ENCODE peak calls at places on chromosome 5, in ten cellular contexts. E is nephron progenitor cell; K is endodermal cell; W is type B pancreatic cell; G is CD4-positive, alpha-beta T cell; N is CD8-positive, alpha-beta T cell; Z is CD14-positive monocyte; C is A549; S is left ventricle myocardium inferior; I is fibroblast of the aortic adventitia. Y is an unnamed sample.

GRCh38 chr5:51518607-51519006 is 135.4 kb downstream of the ISL1 start:
- DNase-seq in E (no peak), K (no peak), W (no peak), G (no peak), N (no peak), Z (no peak), C (no peak), S (no peak), I (no peak), Y (no peak)

GRCh38 chr5:8839361-8840055 is 706.4 kb downstream of the SEMA5A start:
- DNase-seq in E (no peak), K (no peak), W (no peak), G (no peak), N (no peak), Z (no peak), C (no peak), S (no peak), I (no peak), Y (no peak)

GRCh38 chr5:97764700-97765099 is 581.7 kb upstream of the RIOK2 start:
- DNase-seq in E (no peak), K (no peak), W (no peak), G (no peak), N (no peak), Z (no peak), C (no peak), S (no peak), I (peak), Y (no peak)

GRCh38 chr5:43428034-43428712 is 16.0 kb upstream of the CCL28 start:
- DNase-seq in E (no peak), K (no peak), W (no peak), G (no peak), N (no peak), Z (no peak), C (no peak), S (no peak), I (peak), Y (no peak)

GRCh38 chr5:83745821-83746220 is 25.2 kb upstream of the HAPLN1 start:
- DNase-seq in E (no peak), K (no peak), W (no peak), G (no peak), N (no peak), Z (no peak), C (no peak), S (no peak), I (no peak), Y (no peak)

GRCh38 chr5:75192264-75192663 is 44.4 kb downstream of the ANKRD31 start:
- DNase-seq in E (no peak), K (no peak), W (no peak), G (no peak), N (no peak), Z (no peak), C (no peak), S (no peak), I (no peak), Y (no peak)

GRCh38 chr5:153489611-153490010 is 859 bp upstream of the GRIA1 start:
- DNase-seq in E (no peak), K (no peak), W (no peak), G (no peak), N (no peak), Z (no peak), C (no peak), S (no peak), I (no peak), Y (no peak)

GRCh38 chr5:2701592-2701991 is 49.9 kb downstream of the IRX2 start:
- DNase-seq in E (no peak), K (peak), W (no peak), G (no peak), N (no peak), Z (no peak), C (no peak), S (no peak), I (no peak), Y (no peak)

GRCh38 chr5:173313311-173313710 is 14.9 kb downstream of the STC2 start:
- DNase-seq in E (no peak), K (no peak), W (no peak), G (no peak), N (no peak), Z (no peak), C (no peak), S (no peak), I (peak), Y (no peak)

GRCh38 chr5:174511711-174512253 is 212.6 kb upstream of the MSX2 start:
- DNase-seq in E (no peak), K (no peak), W (no peak), G (no peak), N (no peak), Z (no peak), C (no peak), S (no peak), I (peak), Y (no peak)

GRCh38 chr5:98349251-98349989 is 424.0 kb upstream of the RGMB start:
- DNase-seq in E (no peak), K (peak), W (no peak), G (no peak), N (no peak), Z (no peak), C (no peak), S (no peak), I (peak), Y (no peak)

GRCh38 chr5:120134944-120135343 is 329.2 kb upstream of the PRR16 start:
- DNase-seq in E (no peak), K (no peak), W (no peak), G (no peak), N (no peak), Z (no peak), C (no peak), S (no peak), I (no peak), Y (no peak)

GRCh38 chr5:163504091-163504931 is 1.1 kb upstream of the MAT2B start:
- DNase-seq in E (peak), K (peak), W (no peak), G (no peak), N (peak), Z (peak), C (no peak), S (peak), I (peak), Y (no peak)

GRCh38 chr5:137604348-137605095 is 105.4 kb upstream of the SPOCK1 start:
- DNase-seq in E (no peak), K (peak), W (peak), G (no peak), N (no peak), Z (no peak), C (no peak), S (no peak), I (no peak), Y (no peak)

GRCh38 chr5:116576043-116576713 is 1.6 kb upstream of the SEMA6A start:
- DNase-seq in E (peak), K (peak), W (peak), G (no peak), N (no peak), Z (no peak), C (peak), S (peak), I (peak), Y (no peak)

GRCh38 chr5:179422213-179422839 is 77.1 kb upstream of the ADAMTS2 start:
- DNase-seq in E (no peak), K (peak), W (no peak), G (no peak), N (no peak), Z (no peak), C (no peak), S (no peak), I (no peak), Y (peak)

GRCh38 chr5:92939428-92939827 is 641.6 kb downstream of the NR2F1-AS1 start:
- DNase-seq in E (no peak), K (no peak), W (no peak), G (no peak), N (no peak), Z (no peak), C (no peak), S (no peak), I (no peak), Y (no peak)

GRCh38 chr5:131209506-131210191 is 38.9 kb downstream of the LYRM7 start:
- DNase-seq in E (no peak), K (no peak), W (no peak), G (peak), N (peak), Z (peak), C (no peak), S (no peak), I (no peak), Y (no peak)

GRCh38 chr5:124253421-124253820 is 493.0 kb downstream of the ZNF608 start:
- DNase-seq in E (no peak), K (no peak), W (no peak), G (no peak), N (no peak), Z (no peak), C (no peak), S (no peak), I (no peak), Y (no peak)

GRCh38 chr5:179344301-179345178 is 721 bp downstream of the ADAMTS2 start:
- DNase-seq in E (peak), K (peak), W (no peak), G (no peak), N (no peak), Z (no peak), C (no peak), S (no peak), I (peak), Y (peak)

GRCh38 chr5:172795401-172795977 is 24.5 kb upstream of the DUSP1 start:
- DNase-seq in E (peak), K (peak), W (no peak), G (no peak), N (no peak), Z (no peak), C (no peak), S (peak), I (peak), Y (no peak)

GRCh38 chr5:132258102-132259060 is 885 bp downstream of the PDLIM4 start:
- DNase-seq in E (no peak), K (peak), W (peak), G (no peak), N (no peak), Z (peak), C (no peak), S (no peak), I (peak), Y (peak)

GRCh38 chr5:131109540-131110255 is 55.4 kb downstream of the HINT1 start:
- DNase-seq in E (peak), K (peak), W (no peak), G (peak), N (no peak), Z (no peak), C (peak), S (no peak), I (peak), Y (no peak)

GRCh38 chr5:41414598-41414997 is 95.8 kb downstream of the PLCXD3 start:
- DNase-seq in E (no peak), K (no peak), W (no peak), G (no peak), N (no peak), Z (no peak), C (peak), S (no peak), I (peak), Y (no peak)

GRCh38 chr5:159094745-159095144 is 5.0 kb downstream of the EBF1 start:
- DNase-seq in E (peak), K (peak), W (no peak), G (no peak), N (peak), Z (no peak), C (peak), S (peak), I (peak), Y (no peak)

GRCh38 chr5:88660947-88661869 is 221.8 kb downstream of the MEF2C start:
- DNase-seq in E (peak), K (peak), W (peak), G (no peak), N (no peak), Z (no peak), C (peak), S (no peak), I (peak), Y (peak)

GRCh38 chr5:171606414-171607024 is 179.1 kb upstream of the SMIM23 start:
- DNase-seq in E (no peak), K (no peak), W (no peak), G (no peak), N (no peak), Z (no peak), C (no peak), S (no peak), I (peak), Y (no peak)
- TF ChIP-seq CTCF in E (no peak), K (peak), W (peak), G (no peak), N (peak), Z (peak), C (peak), S (peak), I (peak), Y (peak)

GRCh38 chr5:141478321-141478945 is 2.7 kb downstream of the PCDHGC3 start:
- DNase-seq in E (no peak), K (peak), W (no peak), G (no peak), N (no peak), Z (no peak), C (no peak), S (no peak), I (no peak), Y (no peak)
- TF ChIP-seq CTCF in E (no peak), K (peak), W (peak), G (no peak), N (no peak), Z (no peak), C (no peak), S (no peak), I (peak), Y (no peak)

DNA sequence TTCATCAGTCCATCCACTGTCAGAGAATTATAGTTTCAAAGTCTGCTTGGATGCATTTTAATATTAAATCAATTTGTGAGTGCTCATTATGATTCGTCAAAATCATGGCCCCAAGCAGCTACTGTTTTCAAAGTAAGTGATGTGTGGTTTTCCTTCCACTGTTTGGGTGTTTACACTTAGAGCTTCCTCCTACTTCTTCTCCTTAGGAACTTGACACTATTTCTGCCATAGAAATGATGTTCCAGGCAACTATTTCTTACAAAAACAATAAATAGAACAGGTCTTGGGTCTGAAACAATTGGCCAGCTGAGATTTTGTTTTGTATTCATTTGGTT is 132.8 kb upstream of the RAI14 start:
- DNase-seq in E (no peak), K (no peak), W (no peak), G (no peak), N (no peak), Z (no peak), C (no peak), S (no peak), I (no peak), Y (no peak)
- TF ChIP-seq CTCF in E (no peak), K (no peak), W (no peak), G (peak), N (peak), Z (peak), C (no peak), S (no peak), I (no peak), Y (peak)

GRCh38 chr5:133321286-133321832 is 269.5 kb downstream of the HSPA4 start:
- DNase-seq in E (no peak), K (no peak), W (no peak), G (no peak), N (no peak), Z (no peak), C (no peak), S (no peak), I (no peak), Y (peak)

GRCh38 chr5:133321833-133322420 is 270.1 kb downstream of the HSPA4 start:
- DNase-seq in E (no peak), K (no peak), W (no peak), G (no peak), N (no peak), Z (no peak), C (no peak), S (no peak), I (no peak), Y (peak)

GRCh38 chr5:133317558-133317957 is 265.7 kb downstream of the HSPA4 start:
- DNase-seq in E (no peak), K (no peak), W (no peak), G (no peak), N (no peak), Z (no peak), C (no peak), S (no peak), I (no peak), Y (no peak)

GRCh38 chr5:133319244-133319643 is 267.4 kb downstream of the HSPA4 start:
- DNase-seq in E (no peak), K (no peak), W (no peak), G (no peak), N (no peak), Z (no peak), C (no peak), S (no peak), I (no peak), Y (no peak)

DNA sequence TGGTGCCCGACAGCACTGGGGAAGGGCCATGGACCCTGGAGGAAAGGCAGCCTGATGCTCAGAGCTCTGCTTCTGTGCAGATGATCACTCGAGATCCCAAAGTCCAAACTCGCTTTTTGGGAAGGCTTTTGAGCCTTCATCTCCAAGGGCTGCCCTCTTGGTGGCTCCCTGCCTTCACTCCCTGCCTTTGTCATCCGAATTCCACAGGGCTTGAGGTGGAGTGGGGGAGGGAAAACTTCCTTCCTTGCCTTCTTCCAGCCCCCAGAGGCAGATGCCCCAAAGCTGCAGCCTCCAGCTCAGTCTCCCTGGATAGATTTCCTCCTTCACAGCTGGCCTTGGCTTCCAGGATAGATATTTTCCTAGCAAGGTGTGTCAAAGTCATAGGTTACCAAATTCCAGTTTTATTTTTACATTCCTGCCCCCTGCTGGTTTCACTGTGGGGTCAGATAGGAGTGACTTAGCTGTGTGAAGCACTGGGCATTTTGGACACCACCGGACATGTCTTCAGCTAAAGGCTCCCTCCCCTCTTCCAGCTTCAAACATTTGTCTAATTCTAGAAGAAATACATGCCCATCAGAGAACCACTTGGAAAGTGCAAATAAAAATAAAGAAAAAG is 268.2 kb downstream of the HSPA4 start:
- DNase-seq in E (no peak), K (peak), W (no peak), G (no peak), N (no peak), Z (no peak), C (peak), S (no peak), I (no peak), Y (no peak)
- TF ChIP-seq CTCF in E (no peak), K (no peak), W (peak), G (no peak), N (no peak), Z (no peak), C (peak), S (no peak), I (peak), Y (peak)

DNA sequence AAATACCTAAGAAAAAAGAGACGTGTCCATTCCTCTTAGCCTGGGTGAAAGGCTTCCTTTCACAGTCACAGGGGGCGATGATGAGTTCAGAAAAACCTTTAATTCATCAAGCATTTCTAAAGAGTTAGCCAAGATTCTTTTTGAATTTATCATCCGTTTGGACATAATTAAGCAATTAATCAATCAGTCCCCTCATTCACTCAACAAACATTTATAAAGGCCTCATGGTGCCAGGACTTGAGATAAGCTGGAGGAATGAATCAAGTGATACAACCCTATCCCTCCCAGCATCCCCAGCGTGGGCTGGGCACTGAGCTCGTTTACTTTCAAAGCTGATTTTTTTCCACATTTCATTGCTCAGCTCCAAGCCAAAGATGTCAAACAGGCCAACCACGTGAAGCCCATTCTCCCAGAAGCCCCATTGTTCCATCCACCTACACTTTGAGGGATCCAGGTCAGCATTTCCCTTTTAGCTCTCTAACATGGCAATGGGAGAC is 140.5 kb downstream of the SLIT3 start:
- DNase-seq in E (no peak), K (no peak), W (no peak), G (no peak), N (no peak), Z (no peak), C (no peak), S (no peak), I (peak), Y (no peak)
- TF ChIP-seq CTCF in E (no peak), K (peak), W (peak), G (no peak), N (no peak), Z (no peak), C (peak), S (no peak), I (peak), Y (peak)

GRCh38 chr5:169583424-169584215 is at the start of gene SPDL1:
- DNase-seq in E (peak), K (peak), W (peak), G (peak), N (peak), Z (peak), C (peak), S (peak), I (peak), Y (peak)

GRCh38 chr5:169583101-169583423 is 511 bp upstream of the SPDL1 start:
- DNase-seq in E (no peak), K (no peak), W (no peak), G (no peak), N (no peak), Z (no peak), C (no peak), S (no peak), I (no peak), Y (no peak)

GRCh38 chr5:169584998-169585451 is 1.5 kb downstream of the SPDL1 start:
- DNase-seq in E (no peak), K (no peak), W (no peak), G (no peak), N (no peak), Z (no peak), C (no peak), S (no peak), I (no peak), Y (no peak)

GRCh38 chr5:169580964-169581363 is 2.6 kb upstream of the SPDL1 start:
- DNase-seq in E (no peak), K (no peak), W (no peak), G (no peak), N (no peak), Z (no peak), C (no peak), S (no peak), I (no peak), Y (no peak)

GRCh38 chr5:169581580-169582227 is 1.9 kb upstream of the SPDL1 start:
- DNase-seq in E (peak), K (peak), W (no peak), G (peak), N (peak), Z (peak), C (peak), S (no peak), I (peak), Y (no peak)
- TF ChIP-seq CTCF in E (peak), K (peak), W (peak), G (peak), N (peak), Z (peak), C (peak), S (peak), I (peak), Y (peak)